ENCODE peak calls at places on chromosome 14, in five cellular contexts. G is SK-N-SH, V is IMR-90, X is A549, T is K562. C is an unnamed sample.
A peak's percentile ranks its signal among the peaks of the same experiment; 100 is the strongest.

GRCh38 chr14:22819191-22819988 is 4.2 kb upstream of the SLC7A7 start:
- DNase-seq in G (no peak), X (no peak), T (no peak), V (peak; percentile 85), C (no peak)

GRCh38 chr14:50047274-50047676 is 69.1 kb downstream of the VCPKMT start:
- DNase-seq in T (no peak), V (no peak), X (no peak), G (no peak), C (peak; percentile 73)

GRCh38 chr14:101454229-101454628 is 107.1 kb upstream of the DIO3 start:
- DNase-seq in T (no peak), V (no peak), G (no peak), X (no peak), C (no peak)

GRCh38 chr14:105891631-105892452 is 365.5 kb downstream of the TMEM121 start:
- DNase-seq in V (no peak), G (no peak), T (peak; percentile 1), X (no peak), C (no peak)

GRCh38 chr14:20934148-20934762 is 21.0 kb upstream of the RNASE2 start:
- DNase-seq in V (no peak), T (peak; percentile 74), G (peak; percentile 27), X (peak; percentile 19), C (no peak)

GRCh38 chr14:92584221-92584620 is 70.6 kb downstream of the RIN3 start:
- DNase-seq in X (no peak), T (peak; percentile 17), G (no peak), V (no peak), C (no peak)

GRCh38 chr14:38836539-38836938 is 266.5 kb downstream of the SEC23A start:
- DNase-seq in V (no peak), G (no peak), X (no peak), T (no peak), C (no peak)

GRCh38 chr14:76484355-76484754 is 108.4 kb downstream of the ESRRB start:
- DNase-seq in G (no peak), T (no peak), V (no peak), X (no peak), C (no peak)

GRCh38 chr14:75258079-75258802 is 20.4 kb upstream of the FOS start:
- DNase-seq in X (no peak), T (no peak), G (no peak), V (peak; percentile 59), C (no peak)

GRCh38 chr14:100072783-100073346 is 7.6 kb downstream of the EVL start:
- DNase-seq in X (no peak), V (no peak), T (peak; percentile 30), G (no peak), C (no peak)
- TF ChIP-seq RCOR1 in X (no peak), V (no peak), T (no peak), G (no peak), C (no peak)

DNA sequence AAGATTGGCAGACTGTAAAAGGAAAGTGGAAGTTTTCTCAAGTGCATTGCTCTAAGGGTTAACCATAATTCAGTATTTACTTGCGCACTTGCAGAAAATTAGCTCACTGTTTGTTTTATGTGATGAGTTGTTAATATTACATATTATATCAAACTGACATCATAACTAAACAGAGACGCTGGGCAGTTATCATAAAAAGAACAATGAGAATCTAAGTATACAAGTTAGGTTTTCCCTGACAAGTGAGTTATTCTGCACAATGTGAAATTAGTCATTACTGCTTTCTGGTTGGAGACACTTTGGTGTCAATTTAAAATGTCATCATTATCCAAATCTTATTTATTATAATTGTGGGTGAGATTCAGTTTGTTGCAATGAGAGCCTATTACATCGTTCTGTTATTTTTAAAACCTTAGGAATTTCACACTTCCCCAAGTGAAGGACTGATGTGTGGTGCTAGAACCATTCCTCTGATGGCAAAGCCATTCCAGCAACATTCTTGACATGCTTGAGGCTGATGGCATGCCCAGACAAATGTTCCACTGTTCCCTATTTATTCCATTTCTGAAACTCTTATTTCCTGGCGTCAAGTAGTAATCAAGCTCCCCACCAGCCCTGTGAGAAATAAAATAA is 90.1 kb upstream of the FLRT2 start:
- DNase-seq in T (no peak), X (no peak), G (no peak), V (no peak), C (no peak)
- TF ChIP-seq RCOR1 in T (no peak), X (no peak), G (no peak), V (no peak), C (no peak)

DNA sequence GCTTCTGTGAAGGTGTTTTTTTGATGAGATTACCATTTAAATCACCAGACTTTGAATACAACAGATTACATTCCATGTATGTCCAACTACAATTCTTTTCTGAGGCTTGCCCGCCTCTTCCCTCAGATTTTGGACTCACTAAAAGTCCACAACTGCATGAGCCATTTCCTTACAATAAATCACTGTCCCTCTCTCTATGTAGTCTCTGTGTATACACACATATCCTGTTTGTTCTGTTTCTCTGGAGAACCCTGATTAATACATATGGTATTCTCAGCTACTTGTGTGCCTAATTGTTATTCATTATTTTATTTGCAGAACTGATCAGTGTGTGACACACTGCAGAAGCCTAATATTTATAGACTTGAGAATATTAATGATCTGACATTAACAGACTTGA is 2.4 kb upstream of the MIPOL1 start:
- DNase-seq in T (no peak), G (no peak), V (peak; percentile 87), X (no peak), C (no peak)
- TF ChIP-seq RCOR1 in T (no peak), G (no peak), V (peak; percentile 17), X (no peak), C (no peak)

GRCh38 chr14:36451346-36452065 is 68.5 kb downstream of the NKX2-1 start:
- DNase-seq in T (no peak), G (no peak), X (no peak), V (no peak), C (no peak)
- TF ChIP-seq RCOR1 in T (no peak), G (no peak), X (no peak), V (no peak), C (no peak)

DNA sequence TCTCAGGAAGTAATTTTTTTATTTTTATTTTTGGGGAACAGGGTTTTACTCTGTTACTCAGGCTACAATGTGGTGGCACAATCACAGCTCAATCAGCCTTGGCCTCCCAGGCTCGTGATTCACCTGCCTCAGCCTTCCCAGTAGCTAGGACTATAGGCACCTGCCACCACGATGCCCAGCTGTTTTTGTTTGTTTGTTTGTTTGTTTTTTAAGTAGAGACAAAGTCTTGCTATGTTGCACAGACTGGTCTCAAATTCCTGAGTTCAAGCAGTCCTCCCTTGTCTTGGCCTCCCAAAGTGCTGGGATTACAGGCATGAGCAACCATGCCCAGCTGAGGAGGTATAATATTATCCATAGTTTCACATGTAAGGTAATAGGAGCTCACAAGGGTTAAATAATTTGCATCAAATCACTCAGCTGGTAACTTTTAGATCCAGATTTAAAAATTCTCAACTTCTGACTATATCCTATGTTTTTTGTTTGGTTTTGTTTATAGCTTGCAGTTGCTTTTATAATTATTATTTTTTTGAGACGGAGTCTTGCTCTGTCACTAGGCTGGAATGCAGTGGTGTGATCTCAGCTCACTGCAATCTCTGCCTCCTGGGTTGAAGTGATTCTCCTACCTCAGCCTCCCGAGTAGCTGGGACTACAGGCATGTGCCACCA is 629.3 kb downstream of the DIO2 start:
- DNase-seq in V (peak; percentile 65), G (no peak), X (no peak), T (no peak), C (no peak)
- TF ChIP-seq RCOR1 in V (no peak), G (no peak), X (no peak), T (no peak), C (no peak)

DNA sequence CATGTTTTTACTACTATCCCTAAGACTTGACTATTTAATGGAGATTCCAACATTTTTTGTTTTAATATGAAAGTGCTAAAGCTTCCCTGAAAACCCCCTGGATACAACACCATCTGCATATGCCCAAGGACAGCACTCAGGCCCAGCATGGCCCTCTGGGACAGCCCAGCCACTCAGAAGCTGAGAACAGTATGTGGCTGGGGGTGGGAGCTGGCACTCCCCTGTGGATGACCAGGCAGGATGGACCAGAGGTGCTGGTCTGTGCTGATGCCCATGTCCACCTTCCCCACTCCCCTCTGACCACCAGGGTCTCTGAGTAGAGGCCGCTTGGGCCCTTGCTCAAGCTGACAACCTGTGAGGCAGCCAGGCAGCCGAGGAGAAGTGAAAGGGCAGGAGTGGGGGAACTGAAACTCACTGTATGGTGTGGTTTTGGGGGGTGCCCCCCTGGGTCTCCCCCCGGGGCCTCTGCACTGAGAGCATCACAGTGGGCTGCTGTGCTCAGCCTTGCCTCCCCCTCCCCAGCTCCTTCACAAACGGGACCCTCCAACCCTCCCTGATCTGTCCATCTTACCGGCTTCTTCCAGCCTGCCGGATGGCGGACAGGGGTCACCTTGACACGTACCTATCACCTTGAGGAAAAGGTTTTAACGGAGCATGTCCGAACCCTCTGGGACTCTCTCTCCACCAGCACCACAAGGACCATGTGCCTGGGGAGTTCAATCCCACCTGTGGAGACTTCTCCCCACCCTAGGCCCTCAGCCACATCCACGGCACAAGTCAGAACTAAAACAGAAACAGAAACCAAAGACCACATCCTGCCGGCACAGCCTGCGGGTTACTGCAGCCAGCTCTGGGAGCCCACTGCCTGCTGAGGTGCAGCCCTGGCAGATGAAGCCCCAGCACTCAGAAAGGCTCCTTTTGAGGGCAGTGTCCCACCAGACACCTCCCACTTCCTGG is at the start of gene TMEM229B:
- DNase-seq in X (no peak), V (no peak), T (no peak), G (no peak), C (peak; percentile 94)
- TF ChIP-seq RCOR1 in X (no peak), V (no peak), T (no peak), G (no peak), C (peak; percentile 78)

C was measured in GM12878.